ENCODE peak calls at places on chromosomes 13 and 19, in five cellular contexts. M, R, T, W and Y are unnamed samples.

GRCh38 chr19:43132696-43133095 is 50.2 kb upstream of the PSG2 start:
- DNase-seq in M (no peak), R (no peak), T (no peak), W (no peak), Y (no peak)

GRCh38 chr19:50478901-50479715 is 2.5 kb upstream of the GARIN5A start:
- DNase-seq in M (peak; percentile 75), R (no peak), T (no peak), W (peak; percentile 81), Y (peak; percentile 40)

GRCh38 chr19:3868770-3869456 is at the start of gene ZFR2:
- DNase-seq in M (no peak), R (no peak), T (no peak), W (no peak), Y (peak; percentile 89)

GRCh38 chr13:30418075-30418715 is 4.1 kb upstream of the UBE2L5 start:
- DNase-seq in M (no peak), R (no peak), T (no peak), W (no peak), Y (no peak)

GRCh38 chr19:49217382-49217781 is 59.8 kb downstream of the TRPM4 start:
- DNase-seq in M (no peak), R (no peak), T (no peak), W (no peak), Y (no peak)

GRCh38 chr19:46211201-46211881 is 18.2 kb upstream of the IGFL1 start:
- DNase-seq in M (no peak), R (peak; percentile 68), T (no peak), W (no peak), Y (peak; percentile 8)

GRCh38 chr13:112056284-112056727 is 10.6 kb upstream of the SOX1 start:
- DNase-seq in M (peak; percentile 21), R (no peak), T (no peak), W (no peak), Y (no peak)

GRCh38 chr19:13770013-13770635 is 4.1 kb upstream of the C19orf53 start:
- DNase-seq in M (no peak), R (no peak), T (no peak), W (no peak), Y (no peak)

GRCh38 chr13:41356788-41357187 is 45.7 kb downstream of the NAA16 start:
- DNase-seq in M (no peak), R (no peak), T (no peak), W (no peak), Y (no peak)

GRCh38 chr13:102799544-102800144 is 725 bp downstream of the BIVM start:
- DNase-seq in M (peak; percentile 7), R (no peak), T (no peak), W (no peak), Y (no peak)

GRCh38 chr19:34676697-34677385 is at the start of gene SCGB2B2:
- DNase-seq in M (peak; percentile 68), R (no peak), T (peak; percentile 50), W (no peak), Y (peak; percentile 35)

GRCh38 chr19:55674459-55674840 is 576 bp upstream of the EPN1 start:
- DNase-seq in M (no peak), R (no peak), T (no peak), W (no peak), Y (no peak)

GRCh38 chr19:3440082-3440481 is 40.2 kb downstream of the SMIM24 start:
- DNase-seq in M (peak; percentile 57), R (no peak), T (no peak), W (peak; percentile 50), Y (peak; percentile 27)

GRCh38 chr19:58545286-58546068 is 1.6 kb downstream of the TRIM28 start:
- DNase-seq in M (no peak), R (no peak), T (no peak), W (no peak), Y (no peak)

GRCh38 chr19:23673132-23673531 is 13.9 kb downstream of the ZNF675 start:
- DNase-seq in M (no peak), R (no peak), T (no peak), W (no peak), Y (no peak)

GRCh38 chr19:35136977-35137702 is 1.5 kb upstream of the FXYD1 start:
- DNase-seq in M (no peak), R (no peak), T (no peak), W (peak; percentile 68), Y (no peak)

GRCh38 chr19:47518139-47518538 is 3.3 kb upstream of the NAPA start:
- DNase-seq in M (no peak), R (no peak), T (peak; percentile 90), W (no peak), Y (no peak)

GRCh38 chr19:10549733-10550132 is 6.0 kb downstream of the ATG4D start:
- DNase-seq in M (no peak), R (no peak), T (no peak), W (no peak), Y (no peak)

GRCh38 chr19:34345934-34346333 is 19.1 kb upstream of the GPI start:
- DNase-seq in M (peak; percentile 81), R (peak; percentile 65), T (no peak), W (peak; percentile 63), Y (peak; percentile 70)

GRCh38 chr13:50526771-50527567 is 316.5 kb downstream of the DLEU7 start:
- DNase-seq in M (no peak), R (no peak), T (no peak), W (no peak), Y (no peak)

GRCh38 chr19:37654525-37654832 is 786 bp downstream of the ZFP30 start:
- DNase-seq in M (no peak), R (no peak), T (no peak), W (no peak), Y (peak; percentile 16)

GRCh38 chr13:35785563-35786327 is 309.3 kb upstream of the MAB21L1 start:
- DNase-seq in M (no peak), R (no peak), T (no peak), W (no peak), Y (no peak)

GRCh38 chr19:17061205-17061604 is 14.0 kb downstream of the HAUS8 start:
- DNase-seq in M (no peak), R (no peak), T (no peak), W (no peak), Y (no peak)

GRCh38 chr19:17183858-17184271 is 31.3 kb upstream of the USE1 start:
- DNase-seq in M (no peak), R (no peak), T (peak; percentile 45), W (no peak), Y (no peak)

GRCh38 chr19:3220576-3220975 is 3.9 kb upstream of the CELF5 start:
- DNase-seq in M (no peak), R (no peak), T (no peak), W (no peak), Y (no peak)

GRCh38 chr19:45952691-45953505 is 20.8 kb downstream of the NOVA2 start:
- DNase-seq in M (peak; percentile 85), R (peak; percentile 81), T (no peak), W (no peak), Y (peak; percentile 65)

GRCh38 chr13:101065314-101065713 is 351.0 kb downstream of the NALCN start:
- DNase-seq in M (no peak), R (no peak), T (no peak), W (no peak), Y (no peak)

GRCh38 chr19:28555317-28555716 is 657.6 kb downstream of the UQCRFS1 start:
- DNase-seq in M (no peak), R (no peak), T (no peak), W (no peak), Y (no peak)

GRCh38 chr19:34350161-34350561 is 14.8 kb upstream of the GPI start:
- DNase-seq in M (no peak), R (no peak), T (no peak), W (no peak), Y (no peak)

GRCh38 chr19:7356899-7357627 is 8.3 kb downstream of the ARHGEF18 start:
- DNase-seq in M (peak; percentile 2), R (no peak), T (no peak), W (no peak), Y (no peak)

GRCh38 chr19:17078920-17079709 is 3.5 kb downstream of the MYO9B start:
- DNase-seq in M (no peak), R (no peak), T (no peak), W (no peak), Y (no peak)

DNA sequence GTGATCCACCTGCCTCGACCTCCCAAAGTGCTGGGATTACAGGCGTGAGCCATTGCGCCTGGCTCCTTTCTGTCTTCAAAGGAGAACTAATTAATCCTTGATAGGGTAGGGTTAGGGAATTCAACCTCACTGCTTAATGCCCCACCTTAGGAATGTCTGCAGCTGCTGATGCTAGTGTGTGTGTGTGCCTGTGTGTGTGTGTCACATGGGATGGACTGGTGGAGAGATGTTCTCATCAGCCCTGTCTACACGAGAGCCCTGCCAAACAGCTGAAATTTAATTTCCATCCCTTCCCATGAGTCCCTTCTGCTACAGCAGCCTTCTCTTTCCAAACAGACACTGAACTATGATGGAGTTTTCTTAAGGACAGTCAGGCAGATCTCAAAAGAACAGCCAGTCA is 46.5 kb upstream of the CLDN10 start:
- DNase-seq in M (no peak), R (no peak), T (no peak), W (no peak), Y (no peak)
- TF ChIP-seq SUZ12 in M (no peak), R (no peak), T (no peak), W (no peak), Y (no peak)

GRCh38 chr13:114063545-114064515 is 68.6 kb downstream of the RASA3 start:
- DNase-seq in M (no peak), R (no peak), T (no peak), W (no peak), Y (no peak)
- TF ChIP-seq SUZ12 in M (no peak), R (no peak), T (no peak), W (no peak), Y (no peak)

GRCh38 chr13:108214511-108215383 is 589 bp downstream of the LIG4 start:
- DNase-seq in M (no peak), R (no peak), T (no peak), W (no peak), Y (no peak)
- TF ChIP-seq SUZ12 in M (no peak), R (no peak), T (no peak), W (no peak), Y (no peak)

DNA sequence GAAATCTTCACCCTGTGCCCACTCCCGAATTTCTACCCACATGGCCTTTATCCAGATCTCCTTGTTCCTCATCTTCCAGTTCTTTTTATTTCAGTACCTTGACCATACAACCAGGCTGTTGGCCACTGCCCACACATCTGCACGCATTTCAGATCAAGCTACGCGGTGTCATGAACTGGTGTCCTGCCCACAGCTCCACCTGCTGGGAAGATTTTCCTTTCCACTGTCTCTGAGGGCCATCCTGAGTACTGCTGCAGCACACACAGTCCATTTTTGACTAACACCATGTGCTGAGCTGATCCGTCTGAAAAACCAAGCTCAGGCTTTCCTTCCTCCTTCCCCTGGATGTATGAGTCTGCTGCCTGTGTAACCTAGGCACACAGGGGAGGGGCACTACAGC is 71.8 kb downstream of the WASF3 start:
- DNase-seq in M (no peak), R (no peak), T (no peak), W (peak; percentile 12), Y (no peak)
- TF ChIP-seq SUZ12 in M (no peak), R (no peak), T (no peak), W (no peak), Y (no peak)